ENCODE peak calls at places on chromosomes 3 and 15, in seven cellular contexts. X, S, I, P, F, Q and Y are unnamed samples.

GRCh38 chr15:31352283-31352880 is 25.7 kb downstream of the KLF13 start:
- ATAC-seq in I (peak; percentile 38), X (peak; percentile 60), Q (no peak), P (no peak), F (peak; percentile 60), S (no peak), Y (no peak)

GRCh38 chr15:36778516-36778915 is 199.1 kb downstream of the CDIN1 start:
- ATAC-seq in I (peak; percentile 56), Q (no peak), P (no peak), X (no peak), S (no peak), F (no peak), Y (no peak)

GRCh38 chr15:63482874-63483323 is 21.5 kb upstream of the USP3 start:
- ATAC-seq in Q (no peak), S (no peak), I (no peak), X (no peak), F (no peak), P (no peak), Y (no peak)

GRCh38 chr15:25905140-25905539 is 42.0 kb upstream of the ATP10A start:
- ATAC-seq in F (peak; percentile 58), P (peak; percentile 92), S (peak; percentile 80), I (no peak), Q (peak; percentile 93), X (peak; percentile 46), Y (peak; percentile 65)

GRCh38 chr3:172092658-172093057 is 53.3 kb downstream of the FNDC3B start:
- ATAC-seq in S (no peak), Q (no peak), P (no peak), F (no peak), I (no peak), X (no peak), Y (no peak)

GRCh38 chr15:66169023-66169422 is 84.5 kb downstream of the MEGF11 start:
- ATAC-seq in F (no peak), S (no peak), X (no peak), P (no peak), Q (no peak), I (no peak), Y (no peak)

GRCh38 chr3:128482857-128483656 is 9.9 kb downstream of the GATA2 start:
- ATAC-seq in S (peak; percentile 31), F (peak; percentile 22), P (no peak), Q (no peak), I (no peak), X (peak; percentile 3), Y (no peak)

GRCh38 chr15:25242166-25242879 is 196.5 kb downstream of the UBE3A start:
- ATAC-seq in Q (no peak), I (no peak), P (no peak), F (no peak), S (no peak), X (no peak), Y (no peak)

GRCh38 chr3:177191108-177191779 is 6.0 kb downstream of the TBL1XR1 start:
- ATAC-seq in X (no peak), Q (no peak), I (no peak), F (no peak), S (no peak), P (no peak), Y (no peak)

GRCh38 chr15:98121514-98121913 is 161.0 kb downstream of the ARRDC4 start:
- ATAC-seq in X (no peak), F (no peak), I (no peak), P (no peak), Q (no peak), S (no peak), Y (no peak)

GRCh38 chr3:4334548-4334947 is 31.4 kb downstream of the SETMAR start:
- ATAC-seq in X (no peak), Q (no peak), P (no peak), F (no peak), I (no peak), S (no peak), Y (no peak)

GRCh38 chr3:125002414-125002811 is 53.4 kb downstream of the HEG1 start:
- ATAC-seq in Q (no peak), S (peak; percentile 34), X (no peak), P (no peak), F (no peak), I (peak; percentile 42), Y (no peak)

GRCh38 chr15:90762109-90762508 is 45.0 kb downstream of the BLM start:
- ATAC-seq in F (peak; percentile 84), S (no peak), P (no peak), X (peak; percentile 97), I (no peak), Q (no peak), Y (no peak)

GRCh38 chr3:160577551-160578195 is 12.3 kb upstream of the KPNA4 start:
- ATAC-seq in Q (no peak), P (no peak), S (no peak), X (peak; percentile 79), F (peak; percentile 38), I (peak; percentile 70), Y (no peak)

GRCh38 chr3:172106989-172107388 is 67.6 kb downstream of the FNDC3B start:
- ATAC-seq in I (no peak), F (peak; percentile 49), Q (peak; percentile 45), X (peak; percentile 51), P (peak; percentile 55), S (peak; percentile 44), Y (peak; percentile 34)

GRCh38 chr15:71291723-71292122 is 176.5 kb downstream of the THSD4 start:
- ATAC-seq in P (no peak), Q (no peak), I (no peak), S (no peak), F (no peak), X (no peak), Y (peak; percentile 36)

GRCh38 chr15:86162172-86162591 is 82.5 kb downstream of the AGBL1 start:
- ATAC-seq in S (no peak), I (no peak), X (peak; percentile 91), Q (no peak), P (no peak), F (no peak), Y (no peak)

GRCh38 chr15:77486542-77487478 is 66.1 kb downstream of the HMG20A start:
- ATAC-seq in I (no peak), F (peak; percentile 54), X (peak; percentile 74), P (no peak), S (peak; percentile 7), Q (no peak), Y (peak; percentile 71)

GRCh38 chr3:10405816-10406215 is 84.9 kb upstream of the SEC13 start:
- ATAC-seq in S (no peak), I (no peak), P (no peak), X (no peak), F (no peak), Q (no peak), Y (no peak)

GRCh38 chr15:95733931-95734330 is 596.6 kb upstream of the NR2F2 start:
- ATAC-seq in S (no peak), I (no peak), X (no peak), Q (peak; percentile 61), F (no peak), P (peak; percentile 62), Y (no peak)

GRCh38 chr3:13689373-13690265 is 140.7 kb downstream of the FBLN2 start:
- ATAC-seq in I (no peak), X (no peak), P (no peak), F (no peak), S (no peak), Q (no peak), Y (no peak)

GRCh38 chr3:53612508-53612907 is 118.1 kb downstream of the CACNA1D start:
- ATAC-seq in Q (no peak), P (no peak), X (no peak), I (no peak), S (no peak), F (no peak), Y (no peak)

GRCh38 chr15:95499397-95499796 is 831.1 kb upstream of the NR2F2 start:
- ATAC-seq in I (no peak), P (no peak), X (no peak), S (no peak), Q (no peak), F (peak; percentile 69), Y (no peak)

GRCh38 chr3:183427206-183428139 is 946 bp downstream of the MCF2L2 start:
- ATAC-seq in F (no peak), P (peak; percentile 3), X (no peak), S (no peak), I (no peak), Q (no peak), Y (peak; percentile 14)

GRCh38 chr3:36298188-36298587 is 82.1 kb upstream of the STAC start:
- ATAC-seq in F (no peak), X (no peak), S (no peak), Q (no peak), P (no peak), I (no peak), Y (no peak)

GRCh38 chr15:40743466-40743865 is 11.6 kb downstream of the RMDN3 start:
- ATAC-seq in X (no peak), F (no peak), P (no peak), Q (peak; percentile 2), S (no peak), I (no peak), Y (peak; percentile 43)

GRCh38 chr3:185502987-185503386 is 4.2 kb upstream of the TMEM41A start:
- ATAC-seq in Q (no peak), I (no peak), X (no peak), F (no peak), S (no peak), P (no peak), Y (no peak)